ENCODE peak calls at places on chromosomes 16 and 17, in ten cellular contexts. T is A549, Y is psoas muscle, G is neural progenitor cell, L is endodermal cell, Z is pancreas, J is tibial nerve, O is fibroblast of lung, E is stomach, H is tibial artery. K is an unnamed sample.

GRCh38 chr17:80360396-80360795 is 54.6 kb upstream of the ENDOV start:
- DNase-seq in J (no peak), H (peak), L (no peak), O (no peak), G (no peak), Z (peak), Y (no peak), T (no peak), E (no peak), K (no peak)

GRCh38 chr16:17173134-17173729 is 297.5 kb downstream of the XYLT1 start:
- DNase-seq in J (peak), L (no peak), H (peak), T (no peak), O (peak), Y (no peak), E (peak), Z (no peak), G (no peak), K (no peak)

GRCh38 chr17:39104046-39104445 is 47.4 kb downstream of the PLXDC1 start:
- DNase-seq in O (peak), L (no peak), Z (no peak), J (no peak), T (no peak), E (no peak), H (no peak), G (no peak), Y (no peak), K (no peak)

GRCh38 chr16:56995136-56995805 is 5.9 kb downstream of the NLRC5 start:
- DNase-seq in H (no peak), O (no peak), L (no peak), T (no peak), J (no peak), Z (no peak), Y (no peak), E (no peak), G (no peak), K (no peak)

GRCh38 chr16:84600343-84601229 is 17.3 kb downstream of the COTL1 start:
- DNase-seq in J (no peak), E (no peak), Y (no peak), G (no peak), H (no peak), T (no peak), Z (no peak), L (no peak), O (peak), K (peak)

GRCh38 chr16:12458051-12458450 is 345.6 kb downstream of the CPPED1 start:
- DNase-seq in J (no peak), Z (no peak), G (no peak), H (no peak), L (no peak), E (no peak), O (no peak), T (no peak), Y (no peak), K (no peak)

GRCh38 chr16:87417511-87417910 is 25.4 kb downstream of the MAP1LC3B start:
- DNase-seq in G (no peak), T (no peak), E (no peak), Z (no peak), H (peak), L (no peak), O (no peak), J (no peak), Y (no peak), K (no peak)

GRCh38 chr16:71282943-71283342 is 6.3 kb downstream of the CMTR2 start:
- DNase-seq in G (no peak), O (no peak), T (no peak), Z (no peak), L (no peak), E (no peak), H (no peak), Y (no peak), J (no peak), K (peak)

GRCh38 chr17:17205368-17206148 is 575 bp downstream of the PLD6 start:
- DNase-seq in Y (peak), H (peak), J (peak), Z (peak), T (peak), L (no peak), G (no peak), O (peak), E (peak), K (peak)

GRCh38 chr17:28819582-28819981 is 23.0 kb downstream of the FAM222B start:
- DNase-seq in T (no peak), J (no peak), Y (no peak), G (no peak), Z (no peak), L (no peak), O (no peak), E (no peak), H (no peak), K (no peak)

GRCh38 chr16:87723224-87723619 is 42.6 kb downstream of the KLHDC4 start:
- DNase-seq in G (no peak), E (peak), Y (peak), T (no peak), O (peak), H (no peak), L (no peak), J (peak), Z (no peak), K (peak)

GRCh38 chr17:5260542-5260941 is 21.5 kb upstream of the RABEP1 start:
- DNase-seq in H (no peak), T (no peak), J (no peak), G (no peak), O (no peak), Z (no peak), Y (no peak), E (no peak), L (no peak), K (no peak)

GRCh38 chr16:76639685-76640289 is 362.6 kb downstream of the CNTNAP4 start:
- DNase-seq in J (no peak), T (peak), L (peak), Z (no peak), O (peak), H (no peak), G (peak), Y (no peak), E (no peak), K (peak)

GRCh38 chr17:76388966-76389888 is 4.8 kb downstream of the SPHK1 start:
- DNase-seq in J (no peak), G (no peak), H (no peak), Z (peak), L (peak), E (peak), Y (no peak), T (no peak), O (no peak), K (no peak)

GRCh38 chr16:10831899-10832886 is 13.6 kb upstream of the TVP23A start:
- DNase-seq in E (no peak), Y (no peak), G (no peak), Z (no peak), O (no peak), J (no peak), T (no peak), H (peak), L (no peak), K (no peak)

GRCh38 chr17:9336817-9337216 is 238.8 kb downstream of the STX8 start:
- DNase-seq in G (no peak), T (no peak), L (no peak), E (no peak), Z (no peak), H (no peak), Y (no peak), O (no peak), J (no peak), K (no peak)

GRCh38 chr16:46885960-46886763 is 2.0 kb downstream of the GPT2 start:
- DNase-seq in T (no peak), Z (peak), O (peak), L (peak), Y (peak), J (peak), E (peak), G (peak), H (no peak), K (no peak)

GRCh38 chr16:49353650-49354049 is 20.0 kb upstream of the C16orf78 start:
- DNase-seq in G (no peak), E (no peak), J (no peak), O (no peak), T (no peak), Y (no peak), Z (no peak), H (no peak), L (no peak), K (peak)

GRCh38 chr16:86680137-86680536 is 101.8 kb downstream of the FOXL1 start:
- DNase-seq in H (no peak), G (no peak), Y (no peak), J (no peak), O (peak), T (no peak), E (no peak), L (no peak), Z (no peak), K (peak)

GRCh38 chr17:9942885-9943284 is 37.8 kb upstream of the RCVRN start:
- DNase-seq in T (no peak), H (no peak), Y (no peak), L (no peak), J (no peak), G (no peak), O (no peak), Z (no peak), E (no peak), K (no peak)

GRCh38 chr17:12974319-12974661 is 43.5 kb downstream of the ELAC2 start:
- DNase-seq in J (no peak), O (no peak), H (peak), T (no peak), Y (no peak), E (no peak), L (no peak), Z (no peak), G (no peak), K (no peak)

GRCh38 chr16:69477546-69477945 is 53.1 kb downstream of the CYB5B start:
- DNase-seq in Y (no peak), H (no peak), T (no peak), G (no peak), L (no peak), O (peak), J (no peak), E (no peak), Z (no peak), K (peak)

GRCh38 chr17:71757156-71757555 is 363.7 kb upstream of the SOX9 start:
- DNase-seq in T (no peak), L (no peak), H (no peak), E (no peak), Y (no peak), G (no peak), J (no peak), O (peak), Z (no peak), K (no peak)

GRCh38 chr17:1769826-1770477 is 8.1 kb downstream of the SERPINF1 start:
- DNase-seq in Y (no peak), H (no peak), G (no peak), O (no peak), E (no peak), Z (peak), J (no peak), L (peak), T (peak), K (no peak)
- H3K27ac ChIP-seq in Y (peak), H (no peak), G (no peak), O (no peak), E (no peak), Z (no peak), J (no peak), L (peak), T (peak), K (no peak)

GRCh38 chr17:47618416-47618815 is 31.3 kb upstream of the KPNB1 start:
- DNase-seq in Y (no peak), O (no peak), Z (no peak), H (no peak), G (peak), L (peak), T (peak), E (no peak), J (no peak), K (peak)
- TF ChIP-seq CTCF in Y (no peak), O (peak), Z (no peak), H (no peak), G (peak), L (peak), T (peak), E (no peak), J (no peak), K (no peak)

GRCh38 chr16:54342966-54343365 is 56.4 kb upstream of the IRX3 start:
- DNase-seq in J (no peak), G (no peak), E (no peak), Y (no peak), Z (no peak), H (no peak), O (no peak), T (no peak), L (no peak), K (no peak)

GRCh38 chr16:54351171-54351570 is 64.6 kb upstream of the IRX3 start:
- DNase-seq in L (no peak), H (no peak), T (no peak), E (no peak), O (no peak), Z (no peak), G (peak), J (no peak), Y (no peak), K (no peak)

GRCh38 chr16:54345231-54345630 is 58.6 kb upstream of the IRX3 start:
- DNase-seq in O (no peak), L (no peak), J (no peak), H (no peak), E (no peak), G (no peak), T (no peak), Z (no peak), Y (no peak), K (no peak)

GRCh38 chr16:54346046-54346445 is 59.5 kb upstream of the IRX3 start:
- DNase-seq in G (no peak), L (no peak), O (no peak), E (no peak), Y (no peak), Z (no peak), J (no peak), T (no peak), H (no peak), K (no peak)

GRCh38 chr16:54347961-54348360 is 61.4 kb upstream of the IRX3 start:
- DNase-seq in H (no peak), G (no peak), E (no peak), T (no peak), L (no peak), Z (no peak), Y (no peak), O (no peak), J (no peak), K (no peak)
- H3K4me3 ChIP-seq in H (no peak), G (no peak), E (no peak), T (no peak), L (no peak), Z (no peak), Y (no peak), O (no peak), J (no peak), K (no peak)

GRCh38 chr17:66548659-66549311 is 246.4 kb downstream of the PRKCA start:
- DNase-seq in Z (no peak), T (no peak), O (no peak), J (no peak), Y (no peak), L (peak), E (no peak), H (no peak), G (no peak), K (no peak)
- H3K27ac ChIP-seq in Z (no peak), T (peak), O (peak), J (peak), Y (no peak), L (no peak), E (no peak), H (no peak), G (no peak), K (no peak)

GRCh38 chr17:7213895-7214299 is 5.7 kb downstream of the DLG4 start:
- DNase-seq in G (peak), J (no peak), E (peak), H (no peak), T (peak), Z (peak), Y (peak), O (peak), L (peak), K (peak)
- TF ChIP-seq CTCF in G (peak), J (peak), E (no peak), H (no peak), T (peak), Z (no peak), Y (peak), O (peak), L (peak), K (peak)

DNA sequence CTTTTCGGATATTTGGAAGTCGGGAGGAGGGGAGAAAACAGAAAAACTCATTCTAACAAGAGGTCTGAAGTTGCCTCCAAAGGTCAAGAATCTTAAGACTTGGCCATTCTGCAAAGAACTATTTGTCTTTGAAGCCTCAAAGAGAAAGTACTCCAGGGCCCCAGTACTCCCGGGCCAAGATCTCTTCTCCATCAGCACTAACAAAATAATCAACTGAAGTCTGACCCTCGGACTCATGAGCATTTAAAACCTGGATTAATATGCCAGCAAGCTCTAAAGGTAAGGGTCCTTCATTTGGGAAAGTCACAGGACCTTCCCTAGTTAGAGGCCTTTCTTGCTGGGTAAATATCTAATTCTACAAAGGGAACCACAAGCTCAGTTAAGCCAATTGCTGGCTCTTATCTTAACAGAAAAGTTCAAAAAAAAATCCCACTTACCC is 4.5 kb downstream of the AXIN2 start:
- DNase-seq in T (no peak), O (no peak), Z (no peak), E (no peak), L (no peak), Y (no peak), J (no peak), H (no peak), G (no peak), K (no peak)
- H3K4me3 ChIP-seq in T (no peak), O (peak), Z (no peak), E (no peak), L (no peak), Y (no peak), J (no peak), H (no peak), G (peak), K (no peak)

K was measured in A673.